ENCODE peak calls at places on chromosomes 16 and 17, in six cellular contexts. J is PC-9; K is NT2/D1; T is colonic mucosa; X is PC-3; S is naive thymus-derived CD4-positive, alpha-beta T cell. Q is an unnamed sample.

GRCh38 chr17:58344047-58344790 is 7.8 kb downstream of the SUPT4H1 start:
- DNase-seq in S (peak; percentile 71), X (no peak), K (no peak), J (no peak), T (no peak), Q (no peak)

GRCh38 chr17:22286337-22287041 is 594.2 kb downstream of the KCNJ18 start:
- DNase-seq in S (no peak), T (peak; percentile 4), X (no peak), K (no peak), J (no peak), Q (no peak)

GRCh38 chr16:81645303-81645702 is 133.8 kb upstream of the PLCG2 start:
- DNase-seq in J (no peak), X (peak; percentile 78), K (no peak), S (no peak), T (no peak), Q (peak; percentile 67)

GRCh38 chr17:74730491-74731346 is 6.3 kb upstream of the RAB37 start:
- DNase-seq in X (peak; percentile 53), K (no peak), S (no peak), J (no peak), T (no peak), Q (peak; percentile 21)

GRCh38 chr17:68854509-68854908 is 100.7 kb downstream of the ABCA8 start:
- DNase-seq in S (no peak), T (no peak), J (no peak), X (no peak), K (no peak), Q (no peak)

GRCh38 chr17:17351901-17352781 is 49.0 kb downstream of the NT5M start:
- DNase-seq in S (no peak), J (no peak), X (peak; percentile 47), K (no peak), T (no peak), Q (peak; percentile 61)

GRCh38 chr17:17231621-17232302 is 5.2 kb downstream of the FLCN start:
- DNase-seq in J (no peak), S (no peak), X (no peak), K (no peak), T (no peak), Q (no peak)

GRCh38 chr17:18093616-18094408 is 6.1 kb downstream of the DRG2 start:
- DNase-seq in T (no peak), X (peak; percentile 85), K (no peak), S (no peak), J (no peak), Q (peak; percentile 75)

GRCh38 chr17:57332501-57332900 is 76.2 kb downstream of the MSI2 start:
- DNase-seq in X (no peak), J (no peak), T (no peak), K (peak; percentile 36), S (no peak), Q (no peak)

GRCh38 chr16:88072571-88073001 is 121.4 kb downstream of the BANP start:
- DNase-seq in S (no peak), T (no peak), J (no peak), X (no peak), K (no peak), Q (no peak)

GRCh38 chr16:27689711-27690110 is 139.8 kb downstream of the KATNIP start:
- DNase-seq in S (no peak), K (no peak), X (no peak), J (no peak), T (no peak), Q (peak; percentile 62)

GRCh38 chr16:57138281-57138935 is 46.0 kb downstream of the CPNE2 start:
- DNase-seq in T (no peak), S (no peak), K (no peak), J (no peak), X (no peak), Q (no peak)
- H3K4me1 ChIP-seq in T (peaks cover 30% of the 10 kb centered on the region), S (peaks cover 57% of the 10 kb centered on the region), K (peaks cover 16% of the 10 kb centered on the region), J (peaks cover 9% of the 10 kb centered on the region), X (no peaks in the 10 kb centered on the region), Q (no peaks in the 10 kb centered on the region)

DNA sequence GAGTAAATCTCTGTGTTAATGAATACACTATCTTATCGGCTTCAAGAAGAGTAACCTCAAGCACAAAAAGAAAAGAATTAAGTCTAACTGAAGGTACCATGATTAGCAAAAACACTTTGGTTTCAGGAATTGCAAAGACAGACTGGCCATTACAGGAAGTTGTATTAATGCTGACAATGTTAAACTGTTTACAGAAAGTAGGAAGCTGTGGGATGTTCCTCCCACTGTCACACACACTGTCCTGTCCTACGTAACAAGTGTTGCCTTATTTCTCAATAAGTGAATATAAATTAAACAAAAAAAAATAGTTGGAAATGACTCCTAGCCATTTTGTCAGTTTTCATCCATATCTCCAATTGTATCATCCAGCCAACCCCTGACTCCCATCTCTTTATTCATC is 8.6 kb downstream of the GNA13 start:
- DNase-seq in J (no peak), X (no peak), K (no peak), S (no peak), T (no peak), Q (no peak)
- H3K4me1 ChIP-seq in J (no peaks in the 10 kb centered on the region), X (no peaks in the 10 kb centered on the region), K (no peaks in the 10 kb centered on the region), S (peaks cover 44% of the 10 kb centered on the region), T (no peaks in the 10 kb centered on the region), Q (no peaks in the 10 kb centered on the region)

GRCh38 chr16:11036868-11037410 is 92.6 kb downstream of the CLEC16A start:
- DNase-seq in X (no peak), S (no peak), J (no peak), T (no peak), K (no peak), Q (no peak)

GRCh38 chr16:11038305-11038704 is 93.9 kb downstream of the CLEC16A start:
- DNase-seq in K (no peak), X (no peak), J (no peak), T (no peak), S (no peak), Q (no peak)

GRCh38 chr16:11038777-11039176 is 94.4 kb downstream of the CLEC16A start:
- DNase-seq in J (peak; percentile 95), T (no peak), K (no peak), X (peak; percentile 90), S (no peak), Q (no peak)

GRCh38 chr16:11042205-11042604 is 97.8 kb downstream of the CLEC16A start:
- DNase-seq in X (no peak), K (no peak), J (no peak), T (no peak), S (no peak), Q (no peak)

GRCh38 chr16:11039726-11040125 is 95.4 kb downstream of the CLEC16A start:
- DNase-seq in S (no peak), J (no peak), K (no peak), T (no peak), X (no peak), Q (no peak)
- H3K4me1 ChIP-seq in S (no peaks in the 10 kb centered on the region), J (peaks cover 26% of the 10 kb centered on the region), K (peaks cover 2% of the 10 kb centered on the region), T (no peaks in the 10 kb centered on the region), X (peaks cover 23% of the 10 kb centered on the region), Q (peaks cover 3% of the 10 kb centered on the region)

GRCh38 chr17:7579839-7580630 is 597 bp downstream of the CD68 start:
- DNase-seq in K (no peak), S (no peak), T (no peak), X (no peak), J (no peak), Q (no peak)

GRCh38 chr17:7582401-7583252 is 1.0 kb upstream of the MPDU1 start:
- DNase-seq in S (no peak), X (no peak), T (no peak), K (no peak), J (no peak), Q (no peak)

GRCh38 chr17:7586673-7587419 is 3.0 kb downstream of the SOX15 start:
- DNase-seq in X (peak; percentile 19), K (no peak), J (peak; percentile 63), S (no peak), T (peak; percentile 69), Q (no peak)

GRCh38 chr17:7580631-7581554 is 1.5 kb downstream of the CD68 start:
- DNase-seq in S (no peak), K (no peak), X (no peak), T (no peak), J (no peak), Q (no peak)

GRCh38 chr17:7583253-7584109 is at the start of gene MPDU1:
- DNase-seq in X (peak; percentile 91), K (peak; percentile 89), S (peak; percentile 97), J (peak; percentile 72), T (peak; percentile 96), Q (peak; percentile 98)
- H3K4me1 ChIP-seq in X (peaks cover 46% of the 10 kb centered on the region), K (peaks cover 13% of the 10 kb centered on the region), S (peaks cover 28% of the 10 kb centered on the region), J (peaks cover 41% of the 10 kb centered on the region), T (peaks cover 3% of the 10 kb centered on the region), Q (peaks cover 50% of the 10 kb centered on the region)